ENCODE peak calls at places on chromosomes 13 and 19, in six cellular contexts. S is stimulated activated CD4-positive, alpha-beta T cell treated with anti-CD3 and anti-CD28 coated beads, Interleukin-1b, Interleukin-23, amount 100 ng/mL, for 24 hours; A is GM03348; D is T-helper 9 cell; K is GM23338; F is NCI-H1436. B is an unnamed sample.

GRCh38 chr19:1172353-1173159 is 1.5 kb downstream of the SBNO2 start:
- DNase-seq in F (no peak), S (no peak), K (no peak), A (peak), D (no peak), B (peak)

GRCh38 chr13:33817513-33817842 is 471 bp upstream of the RFC3 start:
- DNase-seq in D (no peak), A (peak), F (no peak), S (no peak), K (peak), B (no peak)

GRCh38 chr13:28313579-28313978 is 175.2 kb downstream of the PAN3 start:
- DNase-seq in D (no peak), F (no peak), S (no peak), K (peak), A (peak), B (no peak)

GRCh38 chr13:52804202-52804641 is 44.2 kb downstream of the PCDH8 start:
- DNase-seq in D (no peak), S (no peak), A (no peak), K (no peak), F (no peak), B (no peak)

GRCh38 chr13:85724554-85725432 is 74.4 kb downstream of the SLITRK6 start:
- DNase-seq in A (no peak), K (no peak), D (no peak), F (peak), S (no peak), B (no peak)

GRCh38 chr19:1590641-1591397 is 1.8 kb downstream of the MBD3 start:
- DNase-seq in K (peak), F (no peak), D (no peak), A (peak), S (no peak), B (peak)

GRCh38 chr13:42574435-42575311 is 721 bp downstream of the TNFSF11 start:
- DNase-seq in S (peak), D (peak), K (peak), F (no peak), A (peak), B (no peak)

GRCh38 chr13:75353786-75354193 is 128.2 kb downstream of the TBC1D4 start:
- DNase-seq in A (peak), S (no peak), F (no peak), D (no peak), K (no peak), B (peak)

GRCh38 chr19:7382694-7383093 is 34.0 kb downstream of the ARHGEF18 start:
- DNase-seq in K (no peak), F (no peak), D (no peak), A (no peak), S (no peak), B (no peak)

B was measured in astrocyte of the spinal cord.